ENCODE peak calls at places on chromosomes 11 and 22, in six cellular contexts. U, R, L, V, H and D are unnamed samples.

GRCh38 chr11:68099474-68100405 is 21.4 kb downstream of the CHKA start:
- DNase-seq in U (no peak), R (no peak), L (no peak), V (peak; percentile 62), H (peak; percentile 85), D (peak; percentile 68)

GRCh38 chr11:118436639-118437045 is 350 bp downstream of the KMT2A start:
- DNase-seq in U (peak; percentile 71), R (no peak), L (no peak), V (no peak), H (peak; percentile 13), D (no peak)

GRCh38 chr11:116224889-116225200 is 547.9 kb downstream of the BUD13 start:
- DNase-seq in U (no peak), R (no peak), L (no peak), V (no peak), H (no peak), D (no peak)

GRCh38 chr22:39943366-39943765 is 16.8 kb upstream of the TMA7B start:
- DNase-seq in U (no peak), R (no peak), L (no peak), V (no peak), H (no peak), D (no peak)

GRCh38 chr11:113587318-113587739 is 112.1 kb upstream of the DRD2 start:
- DNase-seq in U (no peak), R (no peak), L (no peak), V (no peak), H (peak; percentile 50), D (no peak)

GRCh38 chr22:49878206-49878605 is 24.6 kb downstream of the ZBED4 start:
- DNase-seq in U (no peak), R (no peak), L (no peak), V (no peak), H (no peak), D (no peak)

GRCh38 chr11:63767415-63768231 is 952 bp downstream of the ZFTA start:
- DNase-seq in U (no peak), R (peak; percentile 66), L (peak; percentile 57), V (peak; percentile 80), H (peak; percentile 75), D (peak; percentile 48)

GRCh38 chr22:48694296-48694883 is 1133.3 kb downstream of the BRD1 start:
- DNase-seq in U (no peak), R (no peak), L (no peak), V (no peak), H (no peak), D (no peak)

GRCh38 chr11:35105319-35106063 is 33.5 kb upstream of the CD44 start:
- DNase-seq in U (no peak), R (no peak), L (no peak), V (no peak), H (no peak), D (no peak)

GRCh38 chr22:25127274-25127673 is 72.4 kb upstream of the CRYBB3 start:
- DNase-seq in U (no peak), R (no peak), L (no peak), V (no peak), H (no peak), D (no peak)

GRCh38 chr11:72684236-72684912 is 10.2 kb upstream of the PDE2A start:
- DNase-seq in U (peak; percentile 7), R (no peak), L (peak; percentile 76), V (peak; percentile 60), H (peak; percentile 85), D (peak; percentile 81)

GRCh38 chr11:95461858-95462257 is 230.9 kb upstream of the SESN3 start:
- DNase-seq in U (no peak), R (no peak), L (no peak), V (no peak), H (no peak), D (no peak)

GRCh38 chr22:27581688-27582087 is 219.9 kb downstream of the MN1 start:
- DNase-seq in U (no peak), R (peak; percentile 55), L (no peak), V (peak; percentile 85), H (no peak), D (no peak)

GRCh38 chr11:44505591-44506054 is 59.8 kb upstream of the CD82 start:
- DNase-seq in U (no peak), R (no peak), L (no peak), V (no peak), H (no peak), D (no peak)

GRCh38 chr11:72736452-72737069 is 15.6 kb downstream of the ARAP1 start:
- DNase-seq in U (peak; percentile 44), R (no peak), L (peak; percentile 67), V (no peak), H (no peak), D (no peak)

GRCh38 chr11:96708469-96708868 is 318.7 kb downstream of the JRKL start:
- DNase-seq in U (no peak), R (no peak), L (no peak), V (no peak), H (no peak), D (no peak)

GRCh38 chr11:111331711-111332479 is 33.5 kb downstream of the POU2AF3 start:
- DNase-seq in U (no peak), R (no peak), L (no peak), V (no peak), H (peak; percentile 64), D (no peak)

GRCh38 chr11:65107751-65108468 is 3.8 kb upstream of the TM7SF2 start:
- DNase-seq in U (no peak), R (no peak), L (no peak), V (no peak), H (no peak), D (no peak)

GRCh38 chr11:134374171-134374570 is 37.9 kb downstream of the B3GAT1 start:
- DNase-seq in U (no peak), R (no peak), L (no peak), V (no peak), H (no peak), D (no peak)

GRCh38 chr11:12284321-12285050 is 92.9 kb upstream of the PARVA start:
- DNase-seq in U (no peak), R (no peak), L (no peak), V (no peak), H (no peak), D (no peak)

GRCh38 chr11:22244986-22245592 is 52.2 kb downstream of the ANO5 start:
- DNase-seq in U (no peak), R (peak; percentile 1), L (peak; percentile 45), V (no peak), H (peak; percentile 56), D (peak; percentile 5)

GRCh38 chr11:77175869-77176539 is 48.0 kb downstream of the MYO7A start:
- DNase-seq in U (no peak), R (peak; percentile 40), L (no peak), V (no peak), H (no peak), D (no peak)

GRCh38 chr11:32434387-32435151 is 770 bp downstream of the WT1 start:
- DNase-seq in U (no peak), R (no peak), L (peak; percentile 73), V (peak; percentile 77), H (no peak), D (no peak)

GRCh38 chr11:95897731-95898130 is 26.2 kb downstream of the MTMR2 start:
- DNase-seq in U (no peak), R (no peak), L (no peak), V (no peak), H (no peak), D (no peak)

GRCh38 chr11:92594251-92594650 is 369.6 kb downstream of the FAT3 start:
- DNase-seq in U (no peak), R (no peak), L (no peak), V (no peak), H (no peak), D (no peak)

GRCh38 chr11:12280838-12281565 is 96.4 kb upstream of the PARVA start:
- DNase-seq in U (no peak), R (no peak), L (no peak), V (no peak), H (no peak), D (no peak)

GRCh38 chr22:36009085-36009484 is 19.5 kb downstream of the RBFOX2 start:
- DNase-seq in U (no peak), R (no peak), L (no peak), V (no peak), H (no peak), D (no peak)

GRCh38 chr22:24421428-24421931 is 5.9 kb upstream of the ADORA2A start:
- DNase-seq in U (no peak), R (no peak), L (peak; percentile 25), V (peak; percentile 17), H (no peak), D (peak; percentile 49)

GRCh38 chr22:39453765-39454378 is 2.9 kb upstream of the MGAT3 start:
- DNase-seq in U (no peak), R (no peak), L (no peak), V (no peak), H (no peak), D (peak; percentile 17)

GRCh38 chr11:4090258-4090657 is 4.3 kb upstream of the RRM1 start:
- DNase-seq in U (peak; percentile 25), R (no peak), L (no peak), V (no peak), H (no peak), D (no peak)

GRCh38 chr11:12224537-12224893 is 114.1 kb downstream of the MICAL2 start:
- DNase-seq in U (peak; percentile 75), R (peak; percentile 23), L (no peak), V (peak; percentile 42), H (peak; percentile 81), D (no peak)

GRCh38 chr22:36562261-36562835 is 33.4 kb upstream of the EIF3D start:
- DNase-seq in U (no peak), R (no peak), L (peak; percentile 32), V (no peak), H (peak; percentile 1), D (peak; percentile 46)

GRCh38 chr11:31790649-31791048 is 20.5 kb downstream of the PAX6 start:
- DNase-seq in U (no peak), R (no peak), L (no peak), V (no peak), H (no peak), D (no peak)

GRCh38 chr11:72820439-72821139 is 6.4 kb downstream of the ATG16L2 start:
- DNase-seq in U (no peak), R (no peak), L (no peak), V (no peak), H (no peak), D (no peak)

GRCh38 chr11:46597609-46598219 is 3.9 kb upstream of the AMBRA1 start:
- DNase-seq in U (no peak), R (no peak), L (no peak), V (no peak), H (no peak), D (no peak)

GRCh38 chr11:31656051-31656450 is 146.5 kb downstream of the ELP4 start:
- DNase-seq in U (no peak), R (no peak), L (peak; percentile 23), V (no peak), H (no peak), D (no peak)

GRCh38 chr22:43828711-43829447 is 16.8 kb upstream of the EFCAB6 start:
- DNase-seq in U (no peak), R (no peak), L (peak; percentile 10), V (peak; percentile 55), H (no peak), D (no peak)

GRCh38 chr22:41364955-41365354 is 16.8 kb upstream of the TEF start:
- DNase-seq in U (no peak), R (no peak), L (no peak), V (no peak), H (no peak), D (no peak)